ENCODE peak calls at places on chromosome 11, in ten cellular contexts. I is B cell; B is type B pancreatic cell; W is epithelial cell of esophagus; G is CD4-positive, alpha-beta T cell; X is brain microvascular endothelial cell; P is A549; M is tibial nerve; D is right lobe of liver; N is AG04449. A is an unnamed sample.

GRCh38 chr11:32555091-32555490 is 28.5 kb upstream of the EIF3M start:
- DNase-seq in I (no peak), B (no peak), W (no peak), G (no peak), X (no peak), P (no peak), M (no peak), D (no peak), N (no peak), A (no peak)

GRCh38 chr11:104653011-104653806 is 245.1 kb downstream of the CASP12 start:
- DNase-seq in I (no peak), B (no peak), W (no peak), G (no peak), X (peak), P (no peak), M (no peak), D (no peak), N (no peak), A (no peak)

GRCh38 chr11:76408171-76408965 is 27.2 kb downstream of the GVQW3 start:
- DNase-seq in I (no peak), B (no peak), W (no peak), G (no peak), X (no peak), P (no peak), M (no peak), D (no peak), N (no peak), A (no peak)

GRCh38 chr11:121514401-121514981 is 61.7 kb upstream of the SORL1-AS1 start:
- DNase-seq in I (no peak), B (no peak), W (peak), G (no peak), X (no peak), P (no peak), M (no peak), D (no peak), N (no peak), A (no peak)

GRCh38 chr11:1990872-1991578 is 6.6 kb downstream of the H19 start:
- DNase-seq in I (no peak), B (no peak), W (no peak), G (no peak), X (no peak), P (no peak), M (no peak), D (no peak), N (no peak), A (no peak)

GRCh38 chr11:76656087-76656531 is 14.4 kb downstream of the LRRC32 start:
- DNase-seq in I (peak), B (peak), W (no peak), G (no peak), X (no peak), P (no peak), M (no peak), D (no peak), N (no peak), A (no peak)

GRCh38 chr11:66563832-66564231 is 4.6 kb downstream of the CTSF start:
- DNase-seq in I (peak), B (no peak), W (no peak), G (no peak), X (no peak), P (no peak), M (no peak), D (no peak), N (no peak), A (no peak)

GRCh38 chr11:1674194-1674878 is 22.7 kb upstream of the KRTAP5-6 start:
- DNase-seq in I (no peak), B (no peak), W (no peak), G (no peak), X (no peak), P (no peak), M (no peak), D (peak), N (no peak), A (no peak)

GRCh38 chr11:64226507-64227051 is 505 bp downstream of the NUDT22 start:
- DNase-seq in I (peak), B (no peak), W (no peak), G (peak), X (no peak), P (no peak), M (no peak), D (peak), N (no peak), A (no peak)

GRCh38 chr11:794766-795637 is 3.1 kb downstream of the SLC25A22 start:
- DNase-seq in I (no peak), B (no peak), W (no peak), G (no peak), X (no peak), P (no peak), M (no peak), D (no peak), N (no peak), A (no peak)

GRCh38 chr11:30046211-30046945 is 29.5 kb upstream of the KCNA4 start:
- DNase-seq in I (no peak), B (no peak), W (no peak), G (no peak), X (no peak), P (peak), M (no peak), D (no peak), N (no peak), A (no peak)

GRCh38 chr11:75721852-75722668 is 4.4 kb downstream of the MOGAT2 start:
- DNase-seq in I (no peak), B (no peak), W (no peak), G (no peak), X (no peak), P (no peak), M (no peak), D (peak), N (no peak), A (no peak)

GRCh38 chr11:46920709-46921108 is 2.4 kb upstream of the LRP4 start:
- DNase-seq in I (no peak), B (no peak), W (peak), G (no peak), X (peak), P (peak), M (no peak), D (no peak), N (peak), A (no peak)

GRCh38 chr11:16946477-16947282 is 67.5 kb downstream of the PLEKHA7 start:
- DNase-seq in I (no peak), B (no peak), W (no peak), G (no peak), X (no peak), P (no peak), M (no peak), D (no peak), N (no peak), A (no peak)

GRCh38 chr11:79052539-79052938 is 388.3 kb downstream of the TENM4 start:
- DNase-seq in I (no peak), B (no peak), W (peak), G (no peak), X (peak), P (no peak), M (no peak), D (no peak), N (no peak), A (no peak)

GRCh38 chr11:6926208-6927029 is at the start of gene ZNF215:
- DNase-seq in I (peak), B (peak), W (peak), G (peak), X (peak), P (peak), M (peak), D (peak), N (peak), A (peak)

GRCh38 chr11:15845261-15845660 is 511.1 kb downstream of the SOX6 start:
- DNase-seq in I (no peak), B (no peak), W (no peak), G (no peak), X (no peak), P (no peak), M (no peak), D (no peak), N (no peak), A (no peak)

GRCh38 chr11:100739636-100740035 is 52.5 kb downstream of the ARHGAP42 start:
- DNase-seq in I (no peak), B (no peak), W (no peak), G (no peak), X (peak), P (peak), M (no peak), D (no peak), N (peak), A (no peak)

GRCh38 chr11:69381681-69382130 is 87.8 kb downstream of the MYEOV start:
- DNase-seq in I (no peak), B (no peak), W (no peak), G (no peak), X (no peak), P (no peak), M (no peak), D (peak), N (no peak), A (no peak)

GRCh38 chr11:118274184-118274583 is 10.1 kb upstream of the MPZL2 start:
- DNase-seq in I (no peak), B (no peak), W (no peak), G (no peak), X (no peak), P (no peak), M (no peak), D (no peak), N (no peak), A (no peak)

GRCh38 chr11:12291767-12292166 is 85.6 kb upstream of the PARVA start:
- DNase-seq in I (no peak), B (peak), W (no peak), G (no peak), X (no peak), P (no peak), M (no peak), D (no peak), N (no peak), A (no peak)

GRCh38 chr11:119891392-119891791 is 162.4 kb upstream of the NECTIN1 start:
- DNase-seq in I (no peak), B (no peak), W (no peak), G (no peak), X (no peak), P (no peak), M (no peak), D (no peak), N (no peak), A (no peak)

GRCh38 chr11:119889728-119890280 is 160.8 kb upstream of the NECTIN1 start:
- DNase-seq in I (no peak), B (no peak), W (no peak), G (no peak), X (no peak), P (no peak), M (no peak), D (no peak), N (no peak), A (no peak)

GRCh38 chr11:119889111-119889510 is 160.1 kb upstream of the NECTIN1 start:
- DNase-seq in I (no peak), B (no peak), W (no peak), G (no peak), X (no peak), P (no peak), M (no peak), D (no peak), N (no peak), A (no peak)

GRCh38 chr11:119892311-119892808 is 163.4 kb upstream of the NECTIN1 start:
- DNase-seq in I (no peak), B (no peak), W (no peak), G (no peak), X (no peak), P (no peak), M (no peak), D (no peak), N (no peak), A (no peak)

DNA sequence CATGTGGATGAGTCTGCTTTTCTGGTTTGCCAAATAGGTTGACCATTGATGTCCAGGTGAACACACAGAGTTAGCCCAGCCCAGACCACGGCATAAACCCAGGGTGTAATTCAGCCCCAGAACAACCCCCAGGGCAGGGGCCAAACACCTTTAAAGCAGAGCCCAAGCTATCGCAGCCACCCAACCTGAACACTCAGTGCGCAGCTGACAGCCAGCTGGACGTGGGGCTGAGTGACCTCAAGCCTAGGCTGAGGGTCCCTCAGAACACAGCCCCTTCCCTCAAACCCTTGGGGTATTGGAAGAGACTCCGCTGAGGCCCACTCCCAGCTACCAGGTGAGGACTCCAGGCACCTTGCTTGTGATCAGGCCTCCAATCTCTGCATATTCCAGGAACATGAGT is 161.5 kb upstream of the NECTIN1 start:
- DNase-seq in I (no peak), B (no peak), W (no peak), G (no peak), X (no peak), P (no peak), M (no peak), D (no peak), N (no peak), A (no peak)
- TF ChIP-seq CTCF in I (no peak), B (no peak), W (no peak), G (no peak), X (no peak), P (no peak), M (no peak), D (no peak), N (no peak), A (no peak)

GRCh38 chr11:116928102-116928777 is 90.8 kb upstream of the APOA1 start:
- DNase-seq in I (peak), B (no peak), W (no peak), G (no peak), X (no peak), P (no peak), M (no peak), D (no peak), N (no peak), A (no peak)

GRCh38 chr11:116929393-116930090 is 92.1 kb upstream of the APOA1 start:
- DNase-seq in I (no peak), B (no peak), W (no peak), G (no peak), X (peak), P (no peak), M (no peak), D (no peak), N (no peak), A (no peak)

GRCh38 chr11:116925050-116925449 is 87.6 kb upstream of the APOA1 start:
- DNase-seq in I (no peak), B (no peak), W (no peak), G (no peak), X (no peak), P (no peak), M (no peak), D (no peak), N (no peak), A (no peak)

GRCh38 chr11:116928845-116929244 is 91.4 kb upstream of the APOA1 start:
- DNase-seq in I (no peak), B (no peak), W (no peak), G (no peak), X (no peak), P (no peak), M (no peak), D (no peak), N (no peak), A (no peak)

DNA sequence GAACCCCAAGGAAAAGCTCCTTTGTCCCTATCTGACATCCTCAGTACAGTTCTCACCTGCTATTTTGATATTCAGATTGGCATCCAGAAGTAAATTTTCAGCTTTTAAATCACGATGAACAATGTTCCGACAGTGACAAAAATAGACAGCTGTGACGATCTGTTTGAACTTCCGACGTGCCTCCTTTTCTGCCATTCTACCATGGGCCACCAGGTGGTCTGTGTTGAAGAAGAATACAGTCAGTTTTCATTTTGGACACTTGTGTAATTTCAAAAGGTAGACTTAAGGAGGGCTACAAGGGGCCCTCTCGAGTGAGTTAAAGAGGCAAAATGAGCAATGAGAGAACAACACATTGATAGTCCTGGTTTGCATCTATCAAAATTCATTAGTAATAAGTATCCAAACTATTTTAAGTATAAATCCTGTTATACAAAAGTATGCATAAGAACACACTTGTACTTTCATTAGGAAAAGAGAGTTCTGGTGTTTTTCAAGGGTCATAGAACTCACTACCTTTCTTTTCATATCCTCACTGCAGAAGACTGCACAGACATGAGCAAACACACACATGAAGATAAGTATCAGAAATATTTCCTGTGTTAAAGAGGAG is 89.8 kb upstream of the APOA1 start:
- DNase-seq in I (no peak), B (no peak), W (peak), G (peak), X (peak), P (no peak), M (no peak), D (no peak), N (no peak), A (no peak)
- TF ChIP-seq CTCF in I (peak), B (peak), W (peak), G (peak), X (peak), P (no peak), M (peak), D (peak), N (peak), A (no peak)

GRCh38 chr11:125423247-125423849 is 72.7 kb downstream of the FEZ1 start:
- DNase-seq in I (no peak), B (no peak), W (peak), G (no peak), X (no peak), P (no peak), M (no peak), D (no peak), N (no peak), A (no peak)
- TF ChIP-seq CTCF in I (peak), B (peak), W (peak), G (peak), X (peak), P (peak), M (no peak), D (peak), N (peak), A (no peak)

GRCh38 chr11:125625594-125626380 is 824 bp downstream of the CHEK1 start:
- DNase-seq in I (peak), B (peak), W (peak), G (peak), X (peak), P (peak), M (peak), D (peak), N (no peak), A (peak)
- TF ChIP-seq CTCF in I (no peak), B (no peak), W (no peak), G (no peak), X (no peak), P (no peak), M (peak), D (no peak), N (no peak), A (no peak)

GRCh38 chr11:45804806-45805304 is at the start of gene SLC35C1:
- DNase-seq in I (peak), B (peak), W (peak), G (peak), X (peak), P (peak), M (peak), D (peak), N (peak), A (peak)
- TF ChIP-seq CTCF in I (no peak), B (no peak), W (peak), G (no peak), X (no peak), P (no peak), M (peak), D (peak), N (no peak), A (no peak)

GRCh38 chr11:96265236-96265737 is 77.7 kb downstream of the MAML2 start:
- DNase-seq in I (no peak), B (no peak), W (no peak), G (no peak), X (no peak), P (no peak), M (no peak), D (no peak), N (no peak), A (no peak)

GRCh38 chr11:96267001-96267489 is 76.0 kb downstream of the MAML2 start:
- DNase-seq in I (no peak), B (no peak), W (no peak), G (no peak), X (no peak), P (no peak), M (no peak), D (no peak), N (no peak), A (no peak)

GRCh38 chr11:96265972-96266371 is 77.0 kb downstream of the MAML2 start:
- DNase-seq in I (no peak), B (no peak), W (no peak), G (no peak), X (no peak), P (no peak), M (no peak), D (no peak), N (no peak), A (no peak)

GRCh38 chr11:96263361-96263763 is 79.6 kb downstream of the MAML2 start:
- DNase-seq in I (no peak), B (no peak), W (peak), G (no peak), X (no peak), P (peak), M (no peak), D (no peak), N (no peak), A (no peak)

DNA sequence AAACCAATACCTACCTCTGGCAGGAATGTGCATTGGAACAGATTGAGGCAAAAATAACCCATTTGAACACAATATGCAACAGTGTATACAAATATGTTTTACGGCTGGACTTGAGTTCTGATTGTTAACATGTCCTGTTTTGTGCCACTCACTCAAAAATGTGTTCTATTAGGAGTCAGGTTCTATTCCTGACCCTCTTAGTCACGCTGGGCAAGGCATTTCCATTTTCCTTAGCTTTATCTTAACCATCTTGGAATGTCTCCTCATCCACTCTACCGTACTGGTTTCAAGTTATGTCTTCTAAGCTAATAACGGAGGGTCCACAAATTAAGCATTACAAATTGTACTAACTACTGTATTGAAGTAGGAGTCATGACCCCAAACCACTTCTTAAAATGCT is 78.6 kb downstream of the MAML2 start:
- DNase-seq in I (no peak), B (no peak), W (no peak), G (no peak), X (no peak), P (no peak), M (no peak), D (no peak), N (no peak), A (no peak)
- TF ChIP-seq CTCF in I (no peak), B (no peak), W (no peak), G (no peak), X (no peak), P (no peak), M (no peak), D (no peak), N (no peak), A (no peak)

DNA sequence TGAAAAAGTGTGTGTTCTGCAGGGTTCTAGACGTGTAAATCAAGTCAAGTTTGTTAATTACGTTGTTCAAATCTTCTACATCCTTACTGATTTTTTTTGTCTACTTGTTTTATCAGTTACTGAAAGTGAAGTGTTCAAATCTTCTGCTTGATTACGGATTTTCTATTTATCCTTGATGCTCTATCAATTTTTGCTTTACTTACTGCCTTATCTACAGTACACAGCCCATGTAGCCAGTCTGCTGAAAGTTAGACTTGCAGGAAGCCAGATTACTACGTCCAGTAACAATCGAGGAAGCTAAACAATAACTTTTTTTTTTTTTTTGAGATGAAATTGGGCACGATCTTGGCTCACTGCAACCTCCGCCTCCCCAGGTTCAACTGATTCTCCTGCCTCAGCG is 15.6 kb upstream of the C11orf24 start:
- DNase-seq in I (no peak), B (no peak), W (no peak), G (no peak), X (no peak), P (no peak), M (no peak), D (no peak), N (no peak), A (no peak)
- TF ChIP-seq CTCF in I (no peak), B (no peak), W (no peak), G (no peak), X (no peak), P (no peak), M (no peak), D (no peak), N (no peak), A (no peak)

DNA sequence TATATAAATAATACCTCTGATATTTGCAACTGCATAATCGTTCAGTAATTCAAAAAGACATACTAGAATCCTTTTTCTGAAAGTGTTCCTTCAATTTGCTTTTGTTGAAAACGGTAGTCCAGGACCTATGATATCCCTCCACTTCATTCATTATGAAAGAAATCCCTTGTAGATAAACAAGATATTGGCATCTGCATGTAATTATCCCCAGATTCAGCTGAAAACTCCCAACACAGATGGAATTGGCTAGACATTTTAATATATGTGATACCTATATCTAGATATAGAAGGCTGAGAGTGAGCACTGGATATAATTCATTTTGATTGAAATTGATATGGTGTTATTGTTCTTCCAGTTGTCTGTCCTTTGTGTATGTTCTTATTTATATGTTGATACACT is 109.4 kb downstream of the MSANTD4 start:
- DNase-seq in I (no peak), B (no peak), W (no peak), G (no peak), X (no peak), P (no peak), M (no peak), D (no peak), N (no peak), A (no peak)
- TF ChIP-seq CTCF in I (no peak), B (no peak), W (no peak), G (no peak), X (no peak), P (no peak), M (no peak), D (no peak), N (no peak), A (no peak)

A was measured in breast epithelium.